ENCODE peak calls at places on chromosomes 7 and 10, in five cellular contexts. One of them, this sample, is unnamed.

GRCh38 chr10:21257919-21258318 is 267.6 kb downstream of the SKIDA1 start:
- DNase-seq in suprapubic skin: no peak
- DNase-seq in astrocyte: no peak
- DNase-seq in RWPE1: no peak
- DNase-seq in nephron progenitor cell: no peak
- DNase-seq in this sample: no peak

GRCh38 chr10:6052247-6053221 is 9.6 kb downstream of the IL2RA start:
- DNase-seq in suprapubic skin: no peak
- DNase-seq in astrocyte: no peak
- DNase-seq in RWPE1: peak; percentile 29
- DNase-seq in nephron progenitor cell: no peak
- DNase-seq in this sample: no peak

GRCh38 chr10:451021-451471 is 238.4 kb downstream of the DIP2C start:
- DNase-seq in suprapubic skin: no peak
- DNase-seq in astrocyte: peak; percentile 18
- DNase-seq in RWPE1: no peak
- DNase-seq in nephron progenitor cell: no peak
- DNase-seq in this sample: no peak

GRCh38 chr7:85023066-85023687 is 163.7 kb downstream of the SEMA3D start:
- DNase-seq in suprapubic skin: no peak
- DNase-seq in astrocyte: peak; percentile 15
- DNase-seq in RWPE1: peak; percentile 26
- DNase-seq in nephron progenitor cell: peak; percentile 35
- DNase-seq in this sample: no peak

GRCh38 chr10:88131561-88132139 is 268.2 kb downstream of the PTEN start:
- DNase-seq in suprapubic skin: no peak
- DNase-seq in astrocyte: peak; percentile 72
- DNase-seq in RWPE1: peak; percentile 91
- DNase-seq in nephron progenitor cell: no peak
- DNase-seq in this sample: peak; percentile 92

GRCh38 chr7:21911341-21911875 is 34.3 kb downstream of the CDCA7L start:
- DNase-seq in suprapubic skin: no peak
- DNase-seq in astrocyte: peak; percentile 67
- DNase-seq in RWPE1: no peak
- DNase-seq in nephron progenitor cell: no peak
- DNase-seq in this sample: no peak

GRCh38 chr7:91193141-91193540 is 71.1 kb upstream of the FZD1 start:
- DNase-seq in suprapubic skin: no peak
- DNase-seq in astrocyte: peak; percentile 39
- DNase-seq in RWPE1: no peak
- DNase-seq in nephron progenitor cell: no peak
- DNase-seq in this sample: no peak

GRCh38 chr10:72875250-72876055 is 18.1 kb upstream of the OIT3 start:
- DNase-seq in suprapubic skin: no peak
- DNase-seq in astrocyte: no peak
- DNase-seq in RWPE1: peak; percentile 37
- DNase-seq in nephron progenitor cell: no peak
- DNase-seq in this sample: no peak

GRCh38 chr10:79166312-79166721 is 97.6 kb downstream of the ZMIZ1 start:
- DNase-seq in suprapubic skin: no peak
- DNase-seq in astrocyte: no peak
- DNase-seq in RWPE1: no peak
- DNase-seq in nephron progenitor cell: no peak
- DNase-seq in this sample: no peak

GRCh38 chr7:128836729-128837348 is 6.6 kb downstream of the FLNC start:
- DNase-seq in suprapubic skin: no peak
- DNase-seq in astrocyte: no peak
- DNase-seq in RWPE1: no peak
- DNase-seq in nephron progenitor cell: no peak
- DNase-seq in this sample: peak; percentile 52

GRCh38 chr7:50664461-50664922 is 99.3 kb upstream of the DDC start:
- DNase-seq in suprapubic skin: no peak
- DNase-seq in astrocyte: peak; percentile 85
- DNase-seq in RWPE1: peak; percentile 91
- DNase-seq in nephron progenitor cell: no peak
- DNase-seq in this sample: no peak

GRCh38 chr7:70052691-70053090 is 454.4 kb downstream of the AUTS2 start:
- DNase-seq in suprapubic skin: no peak
- DNase-seq in astrocyte: peak; percentile 84
- DNase-seq in RWPE1: no peak
- DNase-seq in nephron progenitor cell: no peak
- DNase-seq in this sample: no peak

GRCh38 chr10:8677642-8678041 is 623.2 kb downstream of the GATA3 start:
- DNase-seq in suprapubic skin: no peak
- DNase-seq in astrocyte: no peak
- DNase-seq in RWPE1: no peak
- DNase-seq in nephron progenitor cell: no peak
- DNase-seq in this sample: no peak

GRCh38 chr10:4057725-4058513 is 272.9 kb upstream of the KLF6 start:
- DNase-seq in suprapubic skin: no peak
- DNase-seq in astrocyte: no peak
- DNase-seq in RWPE1: no peak
- DNase-seq in nephron progenitor cell: no peak
- DNase-seq in this sample: no peak

GRCh38 chr7:129188892-129189660 is 643 bp downstream of the SMO start:
- DNase-seq in suprapubic skin: no peak
- DNase-seq in astrocyte: peak; percentile 25
- DNase-seq in RWPE1: no peak
- DNase-seq in nephron progenitor cell: peak; percentile 60
- DNase-seq in this sample: no peak

GRCh38 chr10:102597131-102597891 is 47.0 kb upstream of the TRIM8 start:
- DNase-seq in suprapubic skin: no peak
- DNase-seq in astrocyte: no peak
- DNase-seq in RWPE1: no peak
- DNase-seq in nephron progenitor cell: no peak
- DNase-seq in this sample: no peak

GRCh38 chr10:58475322-58476277 is 37.1 kb upstream of the BICC1 start:
- DNase-seq in suprapubic skin: no peak
- DNase-seq in astrocyte: peak; percentile 83
- DNase-seq in RWPE1: no peak
- DNase-seq in nephron progenitor cell: no peak
- DNase-seq in this sample: no peak

GRCh38 chr7:727806-728460 is 852 bp upstream of the PRKAR1B start:
- DNase-seq in suprapubic skin: peak; percentile 58
- DNase-seq in astrocyte: no peak
- DNase-seq in RWPE1: no peak
- DNase-seq in nephron progenitor cell: peak; percentile 20
- DNase-seq in this sample: no peak

GRCh38 chr10:105952153-105952552 is 1212.4 kb downstream of the SORCS1 start:
- DNase-seq in suprapubic skin: no peak
- DNase-seq in astrocyte: peak; percentile 14
- DNase-seq in RWPE1: peak; percentile 51
- DNase-seq in nephron progenitor cell: peak; percentile 16
- DNase-seq in this sample: no peak

GRCh38 chr10:106242301-106242700 is 922.2 kb downstream of the SORCS1 start:
- DNase-seq in suprapubic skin: no peak
- DNase-seq in astrocyte: no peak
- DNase-seq in RWPE1: no peak
- DNase-seq in nephron progenitor cell: no peak
- DNase-seq in this sample: no peak

GRCh38 chr7:24732646-24733413 is 24.4 kb downstream of the GSDME start:
- DNase-seq in suprapubic skin: no peak
- DNase-seq in astrocyte: peak; percentile 66
- DNase-seq in RWPE1: no peak
- DNase-seq in nephron progenitor cell: no peak
- DNase-seq in this sample: no peak

GRCh38 chr10:35300063-35300699 is 36.1 kb upstream of the CCNY start:
- DNase-seq in suprapubic skin: peak; percentile 85
- DNase-seq in astrocyte: peak; percentile 62
- DNase-seq in RWPE1: peak; percentile 79
- DNase-seq in nephron progenitor cell: no peak
- DNase-seq in this sample: peak; percentile 86

GRCh38 chr10:113540845-113541553 is 11.9 kb upstream of the HABP2 start:
- DNase-seq in suprapubic skin: no peak
- DNase-seq in astrocyte: no peak
- DNase-seq in RWPE1: no peak
- DNase-seq in nephron progenitor cell: no peak
- DNase-seq in this sample: no peak

GRCh38 chr10:81820418-81820817 is 54.6 kb upstream of the NRG3 start:
- DNase-seq in suprapubic skin: no peak
- DNase-seq in astrocyte: no peak
- DNase-seq in RWPE1: no peak
- DNase-seq in nephron progenitor cell: no peak
- DNase-seq in this sample: no peak

GRCh38 chr7:99260395-99260794 is 12.2 kb upstream of the MYH16 start:
- DNase-seq in suprapubic skin: no peak
- DNase-seq in astrocyte: no peak
- DNase-seq in RWPE1: no peak
- DNase-seq in nephron progenitor cell: no peak
- DNase-seq in this sample: no peak

GRCh38 chr7:139481364-139481763 is 2.1 kb downstream of the KLRG2 start:
- DNase-seq in suprapubic skin: no peak
- DNase-seq in astrocyte: no peak
- DNase-seq in RWPE1: no peak
- DNase-seq in nephron progenitor cell: no peak
- DNase-seq in this sample: no peak

GRCh38 chr10:94349327-94349726 is 13.4 kb downstream of the NOC3L start:
- DNase-seq in suprapubic skin: no peak
- DNase-seq in astrocyte: no peak
- DNase-seq in RWPE1: no peak
- DNase-seq in nephron progenitor cell: no peak
- DNase-seq in this sample: no peak

DNA sequence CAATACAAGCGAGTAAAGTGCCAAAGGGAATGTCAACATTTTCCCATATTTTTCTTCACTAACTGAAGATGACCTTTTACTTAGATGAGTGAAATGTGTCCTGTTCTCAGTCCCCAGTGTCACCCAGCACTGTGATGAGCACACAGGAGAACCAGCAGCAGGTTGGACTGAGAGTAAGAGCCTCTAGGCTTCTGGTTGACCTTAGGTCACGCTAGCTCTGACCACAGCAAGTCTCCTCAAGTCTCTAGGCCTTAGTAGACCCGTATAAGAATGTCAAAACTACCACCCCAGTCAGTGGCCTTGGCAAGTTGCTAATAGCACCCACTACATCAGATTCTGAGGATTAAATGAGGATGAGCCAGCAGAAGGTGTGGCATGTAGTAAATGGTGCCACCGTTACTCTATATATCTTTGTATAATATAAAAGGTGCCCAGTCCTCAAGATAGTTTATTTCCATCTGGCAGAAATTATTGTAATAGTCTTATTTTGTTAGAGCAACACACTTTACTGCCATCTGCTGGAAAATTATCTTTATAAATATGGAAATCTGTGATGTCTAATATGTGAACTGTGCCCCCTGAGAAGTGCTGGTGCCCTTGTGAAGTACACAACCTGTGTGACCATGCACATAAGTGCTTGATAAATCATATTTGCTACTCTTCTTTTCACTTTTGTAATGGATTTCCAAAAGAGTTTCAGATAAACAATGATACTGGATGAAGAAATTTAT is 75.7 kb downstream of the SPAG6 start:
- DNase-seq in suprapubic skin: no peak
- DNase-seq in astrocyte: no peak
- DNase-seq in RWPE1: no peak
- DNase-seq in nephron progenitor cell: no peak
- DNase-seq in this sample: no peak
- TF ChIP-seq CTCF in suprapubic skin: no peak
- TF ChIP-seq CTCF in astrocyte: peak; percentile 14
- TF ChIP-seq CTCF in RWPE1: no peak
- TF ChIP-seq CTCF in nephron progenitor cell: no peak
- TF ChIP-seq CTCF in this sample: peak; percentile 50

DNA sequence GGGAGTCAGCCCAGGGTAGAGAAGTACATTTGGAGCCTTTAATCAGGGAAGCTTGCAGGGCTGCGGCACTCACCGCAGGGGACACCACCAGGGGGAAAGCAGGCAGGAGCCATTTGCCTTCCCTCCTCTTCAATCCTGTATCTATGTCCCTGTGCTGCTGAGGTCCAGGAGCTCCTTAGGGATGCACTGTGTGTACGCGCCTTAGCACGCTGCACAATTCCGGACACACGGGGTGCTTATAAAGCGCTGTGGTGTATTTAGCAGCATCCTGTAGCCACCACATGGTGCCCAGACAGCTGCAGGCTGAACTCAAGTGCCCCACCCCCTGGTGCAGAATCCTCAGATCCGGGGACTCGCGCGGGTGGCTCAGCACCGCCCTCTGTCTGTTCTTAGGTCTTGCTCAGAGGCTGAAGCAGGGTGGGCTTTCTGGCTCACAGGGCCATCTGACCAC is 421.4 kb downstream of the SDK1 start:
- DNase-seq in suprapubic skin: no peak
- DNase-seq in astrocyte: peak; percentile 12
- DNase-seq in RWPE1: no peak
- DNase-seq in nephron progenitor cell: peak; percentile 56
- DNase-seq in this sample: no peak
- TF ChIP-seq CTCF in suprapubic skin: no peak
- TF ChIP-seq CTCF in astrocyte: no peak
- TF ChIP-seq CTCF in RWPE1: no peak
- TF ChIP-seq CTCF in nephron progenitor cell: no peak
- TF ChIP-seq CTCF in this sample: no peak

GRCh38 chr10:2938869-2939268 is 128.5 kb upstream of the PFKP start:
- DNase-seq in suprapubic skin: no peak
- DNase-seq in astrocyte: no peak
- DNase-seq in RWPE1: no peak
- DNase-seq in nephron progenitor cell: no peak
- DNase-seq in this sample: no peak
- TF ChIP-seq CTCF in suprapubic skin: no peak
- TF ChIP-seq CTCF in astrocyte: no peak
- TF ChIP-seq CTCF in RWPE1: no peak
- TF ChIP-seq CTCF in nephron progenitor cell: no peak
- TF ChIP-seq CTCF in this sample: peak; percentile 22

DNA sequence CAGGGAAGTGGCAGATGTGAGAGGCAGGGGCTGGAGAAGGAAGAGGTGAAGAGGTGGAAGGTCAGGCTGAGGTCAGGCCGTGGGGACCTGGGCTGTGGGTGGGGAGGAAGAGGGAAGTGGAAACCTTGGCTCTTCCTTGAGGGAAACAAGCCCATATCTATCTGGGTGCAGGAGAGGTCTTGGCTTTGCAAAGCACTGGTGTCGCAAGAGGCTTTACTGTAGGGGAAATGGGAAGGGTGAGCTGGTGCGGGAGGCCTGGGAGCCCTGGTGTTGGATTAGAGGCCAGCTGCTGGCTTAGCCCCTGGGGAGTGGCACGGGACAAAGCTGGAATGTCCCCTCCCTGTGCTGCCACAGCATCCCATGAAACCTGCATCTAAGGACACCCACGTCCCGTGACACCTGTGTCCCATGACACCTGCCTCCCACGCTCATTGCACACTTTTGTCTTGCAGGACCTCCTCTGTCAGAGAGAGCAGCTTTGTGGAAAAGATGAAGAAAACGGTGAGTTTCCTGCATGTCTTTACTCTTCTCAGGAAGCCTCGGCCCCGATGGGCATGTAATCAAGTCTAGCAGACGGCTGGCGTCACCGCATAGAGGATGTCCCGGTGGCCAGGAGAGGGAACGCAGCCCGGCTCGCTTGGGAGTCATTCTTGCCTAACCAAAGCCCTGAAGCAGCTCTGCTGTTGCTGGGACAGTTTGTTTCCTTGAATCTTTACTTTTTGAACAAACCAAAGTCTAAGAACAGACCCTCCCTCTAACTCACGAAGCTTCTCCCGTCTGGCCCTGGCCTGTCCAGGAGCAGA is 22.2 kb downstream of the TMEM120A start:
- DNase-seq in suprapubic skin: peak; percentile 92
- DNase-seq in astrocyte: no peak
- DNase-seq in RWPE1: no peak
- DNase-seq in nephron progenitor cell: peak; percentile 35
- DNase-seq in this sample: no peak
- TF ChIP-seq CTCF in suprapubic skin: no peak
- TF ChIP-seq CTCF in astrocyte: peak; percentile 7
- TF ChIP-seq CTCF in RWPE1: no peak
- TF ChIP-seq CTCF in nephron progenitor cell: peak; percentile 20
- TF ChIP-seq CTCF in this sample: no peak

GRCh38 chr10:29608062-29608461 is 26.7 kb downstream of the SVIL start:
- DNase-seq in suprapubic skin: peak; percentile 77
- DNase-seq in astrocyte: no peak
- DNase-seq in RWPE1: no peak
- DNase-seq in nephron progenitor cell: no peak
- DNase-seq in this sample: no peak
- TF ChIP-seq CTCF in suprapubic skin: no peak
- TF ChIP-seq CTCF in astrocyte: no peak
- TF ChIP-seq CTCF in RWPE1: no peak
- TF ChIP-seq CTCF in nephron progenitor cell: no peak
- TF ChIP-seq CTCF in this sample: no peak